ENCODE peak calls at places on chromosomes 6 and 20, in eight cellular contexts. H is HT1080; I is stimulated activated CD4-positive, alpha-beta T cell treated with anti-CD3 and anti-CD28 coated beads, Interleukin-15, amount 100 ng/mL, for 1 hour; E is T-helper 2 cell; C is fibroblast of the conjunctiva; V is GM06990; Z is H9; O is NCI-H1417. P is an unnamed sample.

GRCh38 chr6:170286934-170287265 is 4.0 kb downstream of the DLL1 start:
- DNase-seq in H (no peak), Z (no peak), C (no peak), V (no peak), I (no peak), O (no peak), E (no peak), P (no peak)

GRCh38 chr6:138503881-138504680 is 4.8 kb upstream of the NHSL1 start:
- DNase-seq in Z (no peak), E (no peak), I (no peak), C (no peak), V (no peak), O (no peak), H (no peak), P (no peak)

GRCh38 chr20:58518387-58518786 is 3.2 kb upstream of the APCDD1L start:
- DNase-seq in V (no peak), O (no peak), H (no peak), Z (peak; percentile 12), I (no peak), C (no peak), E (no peak), P (no peak)

GRCh38 chr6:161486326-161486725 is 212.5 kb upstream of the AGPAT4 start:
- DNase-seq in O (no peak), V (no peak), I (no peak), E (no peak), Z (no peak), H (peak; percentile 72), C (no peak), P (no peak)

GRCh38 chr20:51121901-51122412 is 99.0 kb upstream of the KCNG1 start:
- DNase-seq in I (no peak), E (no peak), H (no peak), Z (no peak), C (no peak), V (no peak), O (no peak), P (no peak)

GRCh38 chr20:41329435-41330342 is 10.9 kb upstream of the LPIN3 start:
- DNase-seq in O (no peak), V (peak; percentile 45), Z (no peak), H (peak; percentile 99), E (peak; percentile 81), C (peak; percentile 86), I (peak; percentile 42), P (no peak)

GRCh38 chr20:63327229-63327745 is 33.9 kb downstream of the CHRNA4 start:
- DNase-seq in Z (no peak), O (no peak), C (no peak), I (no peak), V (no peak), E (no peak), H (no peak), P (no peak)

GRCh38 chr6:146909376-146909775 is 294.8 kb upstream of the STXBP5 start:
- DNase-seq in E (no peak), V (no peak), I (no peak), H (no peak), O (no peak), Z (no peak), C (no peak), P (no peak)

GRCh38 chr20:49345538-49345937 is 67.7 kb upstream of the ZNFX1 start:
- DNase-seq in E (no peak), O (no peak), Z (no peak), H (peak; percentile 48), I (no peak), C (peak; percentile 13), V (no peak), P (no peak)

GRCh38 chr20:2866236-2866635 is 7.0 kb upstream of the PTPRA start:
- DNase-seq in I (no peak), C (no peak), E (no peak), Z (no peak), H (no peak), O (no peak), V (no peak), P (peak; percentile 15)

GRCh38 chr6:46243754-46244153 is 73.0 kb upstream of the ENPP5 start:
- DNase-seq in C (no peak), V (no peak), I (no peak), Z (no peak), E (no peak), H (no peak), O (no peak), P (no peak)

GRCh38 chr6:133977983-133978895 is 25.2 kb downstream of the TBPL1 start:
- DNase-seq in O (no peak), C (peak; percentile 56), H (peak; percentile 41), E (no peak), I (no peak), Z (no peak), V (no peak), P (no peak)

GRCh38 chr20:19288061-19288460 is 75.6 kb downstream of the SLC24A3 start:
- DNase-seq in Z (no peak), E (no peak), O (no peak), C (no peak), H (no peak), V (no peak), I (no peak), P (no peak)

GRCh38 chr6:38973178-38974057 is 75.2 kb upstream of the GLP1R start:
- DNase-seq in O (peak; percentile 37), C (peak; percentile 54), E (peak; percentile 57), H (peak; percentile 68), V (peak; percentile 13), Z (no peak), I (no peak), P (no peak)

GRCh38 chr20:52348434-52348833 is 156.9 kb upstream of the ZFP64 start:
- DNase-seq in V (no peak), O (no peak), E (no peak), Z (no peak), I (no peak), H (no peak), C (no peak), P (no peak)

GRCh38 chr20:63706852-63707557 is 771 bp downstream of the ARFRP1 start:
- DNase-seq in Z (peak; percentile 48), C (no peak), H (peak; percentile 61), V (peak; percentile 76), E (peak; percentile 78), I (peak; percentile 52), O (no peak), P (peak; percentile 37)

GRCh38 chr6:11271228-11271627 is 38.8 kb upstream of the NEDD9 start:
- DNase-seq in H (no peak), O (no peak), Z (no peak), I (no peak), E (no peak), V (no peak), C (peak; percentile 36), P (no peak)